ENCODE peak calls at places on chromosomes 12 and 14, in ten cellular contexts. H is fibroblast of villous mesenchyme; A is GM06990; G is A549; N is cardiac muscle cell; Y is right cardiac atrium; Q is uterus; D is heart left ventricle; J is CD8-positive, alpha-beta memory T cell; W is ascending aorta. O is an unnamed sample.

GRCh38 chr14:57933363-57933762 is 67.5 kb upstream of the SLC35F4 start:
- DNase-seq in N (no peak), A (no peak), H (no peak), G (no peak), Q (no peak), J (no peak), D (no peak), W (no peak), Y (no peak), O (no peak)

GRCh38 chr12:3035815-3036702 is 41.1 kb upstream of the TSPAN9 start:
- DNase-seq in Q (no peak), G (no peak), A (no peak), D (peak; percentile 13), J (no peak), W (no peak), H (no peak), Y (no peak), N (peak; percentile 34), O (peak; percentile 64)

GRCh38 chr14:61581955-61582615 is 113.2 kb upstream of the HIF1A start:
- DNase-seq in Y (no peak), W (no peak), A (no peak), N (no peak), G (no peak), D (no peak), H (peak; percentile 38), J (no peak), Q (no peak), O (no peak)

GRCh38 chr14:95526483-95527391 is 8.1 kb upstream of the GLRX5 start:
- DNase-seq in N (no peak), H (no peak), Q (no peak), D (no peak), W (no peak), A (no peak), Y (no peak), J (no peak), G (no peak), O (no peak)

GRCh38 chr12:109098142-109098652 is 800 bp downstream of the UNG start:
- DNase-seq in Q (no peak), H (peak; percentile 66), A (no peak), D (peak; percentile 82), J (no peak), Y (peak; percentile 92), N (peak; percentile 86), G (peak; percentile 22), W (no peak), O (no peak)

GRCh38 chr12:4900327-4900726 is 9.4 kb upstream of the KCNA1 start:
- DNase-seq in N (no peak), G (no peak), Q (no peak), H (no peak), J (no peak), W (no peak), A (no peak), D (no peak), Y (no peak), O (no peak)

GRCh38 chr14:24132061-24132685 is 1.7 kb downstream of the FITM1 start:
- DNase-seq in G (no peak), Q (no peak), Y (peak; percentile 74), J (no peak), W (no peak), H (no peak), N (no peak), D (peak; percentile 49), A (peak; percentile 58), O (no peak)

GRCh38 chr12:45232146-45232731 is 16.3 kb downstream of the ANO6 start:
- DNase-seq in A (no peak), J (no peak), G (no peak), W (no peak), N (no peak), H (no peak), Y (no peak), D (no peak), Q (no peak), O (no peak)

DNA sequence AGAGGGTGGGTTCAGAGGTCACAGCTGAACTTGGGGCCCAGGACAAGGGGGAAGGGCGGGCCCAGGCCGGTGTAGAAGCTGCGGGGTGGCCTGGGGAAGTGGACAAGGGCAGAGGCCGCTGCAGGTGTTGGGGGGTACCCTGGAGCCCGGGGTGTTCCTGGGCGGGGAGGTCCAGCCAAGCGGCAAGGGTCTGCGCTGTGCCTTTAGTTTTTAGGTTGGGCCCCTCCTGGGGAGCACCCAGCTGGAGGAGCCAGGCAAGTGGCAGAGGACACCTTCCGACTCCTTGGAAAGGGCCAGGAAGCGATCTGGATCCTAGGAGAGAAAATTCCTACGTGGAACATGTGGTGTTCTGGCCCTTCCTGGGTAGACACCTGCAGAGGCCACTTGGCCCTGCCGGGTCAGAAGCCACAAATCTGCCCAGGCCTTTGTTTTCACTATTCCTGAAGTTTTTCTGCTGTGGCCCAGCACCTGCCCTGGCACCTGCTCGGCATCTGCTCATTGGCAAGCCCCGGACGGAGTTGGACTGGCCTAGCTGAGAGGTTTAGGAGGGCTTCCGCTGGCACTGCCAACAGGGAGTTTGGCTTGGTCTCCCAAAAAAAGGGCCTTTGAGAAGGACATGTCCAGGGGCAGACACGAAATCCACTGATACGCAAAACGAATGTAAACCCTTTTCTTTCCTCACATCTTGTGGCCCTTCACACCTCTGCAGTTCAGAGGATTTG is 61.1 kb downstream of the SMUG1 start:
- DNase-seq in A (no peak), H (no peak), N (no peak), J (no peak), Q (no peak), G (no peak), D (no peak), W (no peak), Y (no peak), O (no peak)
- H3K4me3 ChIP-seq in A (no peak overlapping the region), H (no peak overlapping the region), N (no peak overlapping the region), J (no peak overlapping the region), Q (no peak overlapping the region), G (no peak overlapping the region), D (peak overlapping the region; percentile 52), W (peak overlapping the region; percentile 83), Y (peak overlapping the region; percentile 65), O (no peak overlapping the region)

DNA sequence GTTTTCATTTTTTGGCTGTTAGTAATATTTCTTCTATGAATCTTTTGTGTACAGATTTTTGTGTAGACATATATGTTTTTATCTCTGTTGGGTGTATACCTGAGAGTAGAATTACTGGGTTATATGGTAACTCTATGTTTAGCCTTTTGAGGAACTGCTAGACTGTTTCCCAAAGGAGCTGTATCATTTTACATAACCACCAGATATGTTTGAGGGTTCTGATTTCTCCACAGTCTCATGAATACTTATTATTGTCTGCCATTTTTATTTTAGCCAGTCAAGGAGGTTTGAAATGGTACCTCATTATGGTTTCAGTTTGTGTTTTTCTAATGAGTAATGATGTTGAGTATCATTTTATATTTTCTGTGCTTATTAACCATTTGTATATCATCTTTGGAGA is 1.9 kb downstream of the PCNX4 start:
- DNase-seq in G (no peak), N (no peak), A (no peak), J (no peak), D (no peak), W (no peak), Q (no peak), Y (no peak), H (peak; percentile 21), O (no peak)
- H3K4me3 ChIP-seq in G (peak overlapping the region; percentile 72), N (peak overlapping the region; percentile 80), A (peak overlapping the region; percentile 78), J (peak overlapping the region; percentile 90), D (peak overlapping the region; percentile 75), W (peak overlapping the region; percentile 72), Q (no peak overlapping the region), Y (peak overlapping the region; percentile 85), H (peak overlapping the region; percentile 96), O (peak overlapping the region; percentile 96)

GRCh38 chr12:132179431-132180362 is 35.4 kb downstream of the NOC4L start:
- DNase-seq in N (no peak), J (no peak), A (no peak), D (no peak), Y (no peak), W (no peak), G (no peak), Q (no peak), H (no peak), O (peak; percentile 32)

GRCh38 chr12:132176358-132176919 is 32.2 kb downstream of the NOC4L start:
- DNase-seq in Q (no peak), D (no peak), H (no peak), J (no peak), A (no peak), N (no peak), Y (peak; percentile 46), G (no peak), W (no peak), O (no peak)

GRCh38 chr12:132178801-132179401 is 34.6 kb downstream of the NOC4L start:
- DNase-seq in J (peak; percentile 32), H (no peak), A (no peak), Y (no peak), N (no peak), D (no peak), G (no peak), W (no peak), Q (no peak), O (no peak)

GRCh38 chr12:132176920-132177551 is 32.8 kb downstream of the NOC4L start:
- DNase-seq in D (no peak), J (no peak), N (no peak), Y (no peak), H (no peak), A (no peak), W (no peak), G (no peak), Q (no peak), O (no peak)

DNA sequence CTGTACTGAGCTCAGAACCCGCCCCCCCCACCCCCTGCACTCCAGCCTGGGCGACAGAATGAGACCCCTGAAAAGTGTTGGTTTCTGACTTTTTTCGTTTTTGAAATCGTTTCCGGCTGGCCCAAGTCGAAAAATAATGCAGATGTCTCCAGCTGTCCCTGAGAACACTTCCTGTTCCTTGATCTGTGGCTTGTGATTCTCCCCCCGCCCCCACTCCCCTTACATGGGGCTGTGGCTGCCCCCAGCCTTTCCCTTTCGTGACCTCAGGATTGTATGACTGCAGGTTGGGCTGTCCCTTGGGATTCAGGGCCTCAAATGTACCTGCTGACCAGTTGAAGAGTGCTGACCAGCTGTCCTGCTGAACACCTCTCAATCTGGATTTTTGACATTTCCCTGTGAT is 34.1 kb downstream of the NOC4L start:
- DNase-seq in A (no peak), D (no peak), H (no peak), Y (no peak), G (no peak), W (no peak), J (no peak), Q (no peak), N (no peak), O (no peak)
- H3K4me3 ChIP-seq in A (no peak overlapping the region), D (no peak overlapping the region), H (no peak overlapping the region), Y (no peak overlapping the region), G (peak overlapping the region; percentile 22), W (no peak overlapping the region), J (no peak overlapping the region), Q (no peak overlapping the region), N (no peak overlapping the region), O (no peak overlapping the region)

DNA sequence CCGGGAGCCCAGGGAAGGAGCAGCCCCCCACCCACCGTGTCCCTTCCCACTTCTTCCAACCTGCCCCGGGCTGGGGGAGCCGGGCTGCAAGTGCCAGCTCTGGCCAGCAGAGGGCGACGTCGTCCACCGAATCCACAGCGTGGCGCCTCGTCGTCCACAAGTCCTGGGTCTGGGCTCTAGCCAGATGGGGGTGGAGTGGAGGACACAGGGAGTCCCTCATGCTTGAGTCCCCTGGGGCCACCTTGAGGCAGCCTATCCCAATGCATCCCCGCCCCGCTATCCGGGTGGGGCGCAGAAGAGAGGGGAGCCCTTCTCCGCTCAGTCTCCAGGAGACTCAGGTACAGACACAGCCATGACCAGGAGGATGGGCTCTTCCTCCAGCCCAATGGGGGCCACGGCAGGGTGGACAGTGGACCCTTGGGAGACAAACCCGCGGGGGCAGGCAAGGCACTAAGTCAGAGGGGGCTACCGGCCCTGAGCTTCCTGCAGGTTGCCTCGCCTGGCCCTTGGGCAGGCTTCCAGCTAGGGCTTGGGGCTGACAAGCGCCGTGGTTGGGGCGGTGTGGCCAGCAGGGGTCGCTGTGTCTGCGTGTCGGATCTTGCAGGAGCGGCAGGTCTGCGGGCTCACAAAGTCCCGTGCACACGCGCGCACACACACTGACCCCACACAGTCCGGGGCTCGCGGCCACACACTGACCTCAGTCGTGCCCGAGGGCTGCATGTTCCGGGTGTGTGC is 5.5 kb downstream of the AQP5 start:
- DNase-seq in A (peak; percentile 87), G (peak; percentile 93), Q (peak; percentile 78), H (peak; percentile 86), W (peak; percentile 91), Y (peak; percentile 96), J (peak; percentile 84), N (peak; percentile 87), D (peak; percentile 91), O (peak; percentile 96)
- H3K4me3 ChIP-seq in A (no peak overlapping the region), G (peak overlapping the region; percentile 49), Q (no peak overlapping the region), H (peak overlapping the region; percentile 53), W (peak overlapping the region; percentile 51), Y (peak overlapping the region; percentile 4), J (peak overlapping the region; percentile 68), N (peak overlapping the region; percentile 21), D (peak overlapping the region; percentile 24), O (peak overlapping the region; percentile 57)